ENCODE peak calls at places on chromosomes 11 and 22, in nine cellular contexts. Q is A549, M is tibial nerve, A is ovary, K is cardiac muscle cell, R is adrenal gland, T is uterus, E is transverse colon, P is Caco-2. B is an unnamed sample. For H3K4me1, the result is how much of the 10 kb centered on the place peaks cover.

GRCh38 chr11:116731097-116731761 is 41.6 kb downstream of the BUD13 start:
- DNase-seq in A (no peak), P (peak), K (peak), R (no peak), Q (no peak), T (no peak), E (no peak), M (no peak), B (no peak)

GRCh38 chr11:72831521-72832300 is 17.5 kb downstream of the ATG16L2 start:
- DNase-seq in K (peak), T (peak), R (peak), P (peak), A (peak), M (peak), Q (peak), E (peak), B (peak)

GRCh38 chr11:90698238-90698637 is 475.4 kb upstream of the CHORDC1 start:
- DNase-seq in T (no peak), K (no peak), Q (no peak), E (no peak), R (no peak), M (no peak), A (no peak), P (no peak), B (no peak)

GRCh38 chr11:46352063-46352841 is 5.0 kb downstream of the DGKZ start:
- DNase-seq in A (no peak), T (no peak), M (no peak), R (no peak), K (peak), Q (no peak), P (no peak), E (peak), B (peak)

GRCh38 chr22:44394246-44395115 is 81.7 kb upstream of the SHISAL1 start:
- DNase-seq in P (peak), K (no peak), A (peak), T (peak), E (no peak), R (no peak), Q (no peak), M (peak), B (no peak)

GRCh38 chr11:18064035-18064434 is 18.0 kb upstream of the TPH1 start:
- DNase-seq in Q (no peak), A (no peak), R (no peak), E (no peak), T (no peak), M (no peak), P (no peak), K (no peak), B (no peak)

GRCh38 chr11:93846411-93846810 is 4.0 kb downstream of the VSTM5 start:
- DNase-seq in M (no peak), A (no peak), Q (no peak), K (no peak), P (no peak), R (no peak), T (no peak), E (no peak), B (no peak)

GRCh38 chr11:12777208-12777874 is 103.1 kb downstream of the TEAD1 start:
- DNase-seq in P (no peak), M (no peak), E (no peak), Q (no peak), A (no peak), K (no peak), R (no peak), T (no peak), B (no peak)

GRCh38 chr11:115444542-115444941 is 59.7 kb downstream of the CADM1 start:
- DNase-seq in M (no peak), R (no peak), P (no peak), E (no peak), Q (no peak), T (no peak), A (no peak), K (no peak), B (no peak)

GRCh38 chr11:13702071-13702470 is 33.6 kb downstream of the FAR1 start:
- DNase-seq in K (no peak), E (no peak), T (no peak), M (no peak), R (no peak), P (no peak), Q (no peak), A (no peak), B (no peak)

GRCh38 chr22:48546653-48547424 is 1280.8 kb downstream of the BRD1 start:
- DNase-seq in E (no peak), A (no peak), P (no peak), T (no peak), M (no peak), Q (no peak), K (no peak), R (no peak), B (no peak)

GRCh38 chr11:126194121-126194543 is 17.3 kb downstream of the RPUSD4 start:
- DNase-seq in R (peak), T (peak), A (peak), M (no peak), Q (peak), E (peak), P (no peak), K (peak), B (peak)

GRCh38 chr11:70466596-70466995 is 68.3 kb downstream of the CTTN start:
- DNase-seq in R (no peak), K (no peak), E (no peak), Q (no peak), T (no peak), P (no peak), M (no peak), A (no peak), B (no peak)

GRCh38 chr11:20598487-20598886 is 921 bp upstream of the SLC6A5 start:
- DNase-seq in P (no peak), Q (no peak), M (no peak), E (no peak), T (no peak), K (no peak), A (no peak), R (no peak), B (no peak)

GRCh38 chr11:66466225-66467033 is at the start of gene PELI3:
- DNase-seq in K (peak), A (peak), P (peak), M (peak), E (peak), T (peak), Q (peak), R (peak), B (peak)

GRCh38 chr11:66465371-66466224 is 1.1 kb upstream of the PELI3 start:
- DNase-seq in K (no peak), A (no peak), R (no peak), M (no peak), P (no peak), Q (no peak), T (no peak), E (no peak), B (no peak)

GRCh38 chr11:66468691-66469090 is 2.0 kb downstream of the PELI3 start:
- DNase-seq in K (no peak), P (no peak), T (no peak), E (no peak), R (no peak), Q (no peak), A (no peak), M (no peak), B (no peak)

GRCh38 chr11:66467756-66468155 is 1.1 kb downstream of the PELI3 start:
- DNase-seq in A (no peak), Q (no peak), P (peak), M (no peak), K (peak), T (peak), R (no peak), E (peak), B (peak)

DNA sequence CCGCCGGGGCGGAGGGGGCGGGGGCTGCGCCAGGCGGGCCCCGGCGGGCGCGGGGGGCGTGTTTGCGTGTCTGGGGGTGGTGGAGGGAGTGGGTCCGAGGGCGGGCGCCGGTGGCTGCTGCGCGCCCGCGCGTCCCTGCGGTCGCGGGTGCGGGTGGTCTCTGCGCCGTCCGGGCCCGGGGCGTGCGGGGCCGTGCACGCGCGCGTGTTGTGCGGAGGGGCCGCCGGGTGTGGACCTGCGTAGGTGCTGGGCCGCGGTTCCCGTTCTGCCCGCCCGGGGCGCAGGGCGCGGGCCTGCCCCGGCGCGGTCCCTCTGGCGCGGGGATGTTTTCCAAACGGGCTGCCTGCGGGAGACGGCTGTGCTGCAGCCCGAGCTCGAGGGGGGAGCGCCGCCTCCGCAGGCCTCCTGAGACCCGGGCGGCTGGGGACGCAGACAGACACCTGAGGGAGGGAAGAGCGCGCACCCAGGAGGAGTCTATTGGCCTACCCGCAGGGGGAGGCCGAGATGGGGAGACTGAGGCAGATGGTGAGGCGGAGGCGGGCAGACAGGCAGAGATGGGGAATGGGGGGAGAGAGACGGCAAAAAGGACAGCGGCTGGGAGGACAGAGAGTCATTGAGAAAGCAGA is 442 bp downstream of the PELI3 start:
- DNase-seq in M (no peak), A (no peak), Q (peak), P (peak), E (peak), T (no peak), R (peak), K (peak), B (no peak)
- TF ChIP-seq CTCF in M (peak), A (peak), Q (peak), P (peak), E (peak), T (peak), R (peak), K (peak), B (peak)

GRCh38 chr11:47523491-47524199 is 29.3 kb downstream of the CELF1 start:
- DNase-seq in Q (peak), M (peak), A (peak), K (peak), P (no peak), T (peak), R (peak), E (no peak), B (no peak)
- H3K4me1 ChIP-seq in Q (under half), M (under half), A (under half), K (half or more), P (under half), T (under half), R (under half), E (half or more), B (under half)

DNA sequence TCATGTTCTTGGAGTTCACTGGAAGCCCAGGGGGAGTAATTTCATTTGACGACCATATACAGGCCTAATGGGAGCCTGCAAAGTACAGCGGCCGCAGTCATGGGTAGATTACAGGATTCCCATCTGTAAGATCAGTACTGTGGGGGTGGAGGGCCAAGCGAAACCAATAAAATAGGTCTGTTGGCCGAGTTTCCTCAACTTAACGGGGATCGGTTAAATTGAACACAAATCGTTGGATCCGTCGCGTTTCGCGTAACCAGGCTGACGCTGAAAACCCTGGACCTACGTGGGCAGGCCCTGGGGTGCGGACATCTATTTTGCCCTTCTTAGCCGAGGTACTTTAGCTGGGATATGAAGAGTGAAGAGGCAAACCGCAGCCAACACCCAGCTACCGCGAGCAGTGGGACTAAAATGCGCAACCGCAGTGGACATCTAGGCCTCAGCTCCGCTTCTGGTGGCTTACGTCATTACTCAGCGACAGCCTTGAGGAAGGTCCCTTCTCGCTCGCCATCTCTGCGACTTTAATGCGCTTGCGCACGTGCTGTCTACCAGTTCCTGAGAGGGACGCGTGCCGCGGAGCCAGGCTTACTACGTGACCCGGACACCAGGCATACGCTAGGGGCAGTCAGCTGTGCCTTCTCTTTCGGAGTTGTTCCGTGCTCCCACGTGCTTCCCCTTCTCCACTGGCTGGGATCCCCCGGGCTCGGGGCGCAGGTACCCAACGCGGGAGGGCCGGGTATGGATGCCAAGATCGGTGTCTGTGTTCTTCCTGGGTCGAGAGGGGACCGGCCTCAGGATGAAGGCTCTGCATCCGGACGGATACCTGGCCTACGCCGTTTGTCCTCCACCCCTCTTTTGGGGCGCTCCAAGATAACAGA is at the start of gene NAT10:
- DNase-seq in R (peak), E (peak), T (peak), M (peak), A (peak), K (peak), P (peak), Q (peak), B (peak)
- TF ChIP-seq CTCF in R (peak), E (peak), T (peak), M (no peak), A (peak), K (peak), P (no peak), Q (no peak), B (peak)

GRCh38 chr22:46010951-46011626 is 34.1 kb upstream of the WNT7B start:
- DNase-seq in M (no peak), A (no peak), P (no peak), Q (no peak), K (no peak), T (peak), R (no peak), E (no peak), B (no peak)
- H3K4me1 ChIP-seq in M (under half), A (under half), P (under half), Q (under half), K (under half), T (under half), R (under half), E (under half), B (under half)

DNA sequence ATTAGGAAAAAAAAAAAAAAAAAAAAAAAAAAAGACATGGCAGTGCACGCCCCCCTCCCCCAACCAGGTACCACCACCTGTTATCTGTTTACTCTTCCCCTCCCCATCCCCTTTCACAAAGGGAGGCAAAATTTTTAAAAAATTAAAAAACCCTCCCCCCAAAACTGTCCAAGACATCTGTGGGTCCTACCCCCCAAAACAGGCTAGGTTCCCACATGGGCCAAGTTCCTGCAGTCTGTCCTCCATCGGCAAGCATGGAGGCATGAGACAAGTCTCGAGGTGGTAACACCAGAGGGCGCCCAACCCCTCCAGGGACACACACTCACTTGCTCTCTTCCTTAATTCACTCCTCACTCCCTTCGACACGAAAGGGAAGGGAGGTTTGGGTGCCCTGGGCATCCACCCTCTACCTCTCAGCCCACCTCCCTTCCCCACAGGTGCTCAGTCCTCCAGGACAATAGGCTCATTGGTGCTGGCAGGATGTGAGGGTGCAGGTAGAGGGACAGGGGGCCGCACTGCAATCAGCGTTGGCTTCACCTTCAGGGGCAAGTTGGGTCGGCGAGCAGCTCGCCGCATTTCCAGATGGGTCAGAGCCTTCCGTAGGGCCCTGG is 2.2 kb upstream of the TUT1 start:
- DNase-seq in E (peak), R (peak), K (peak), A (peak), Q (peak), M (peak), P (peak), T (peak), B (peak)
- TF ChIP-seq CTCF in E (peak), R (peak), K (peak), A (no peak), Q (peak), M (peak), P (peak), T (peak), B (peak)

B was measured in DND-41.